ENCODE peak calls at places on chromosomes 12 and 14, in nine cellular contexts. B, W, Z, G, Q, D, X, A and U are unnamed samples.
A peak's percentile ranks its signal among the peaks of the same experiment; 100 is the strongest.

GRCh38 chr12:80195143-80195726 is 95.9 kb downstream of the OTOGL start:
- DNase-seq in B (no peak), G (no peak), W (no peak), A (peak; percentile 87), D (peak; percentile 36), Z (peak; percentile 60), X (no peak), Q (peak; percentile 46), U (no peak)

GRCh38 chr12:101455685-101456084 is 19.5 kb upstream of the SPIC start:
- DNase-seq in Z (no peak), D (no peak), B (no peak), Q (no peak), W (no peak), A (no peak), G (peak; percentile 58), X (no peak), U (peak; percentile 34)

GRCh38 chr12:128643106-128643651 is 180.6 kb downstream of the SLC15A4 start:
- DNase-seq in A (no peak), D (no peak), X (no peak), G (peak; percentile 1), B (no peak), W (no peak), Q (no peak), Z (no peak), U (peak; percentile 19)

GRCh38 chr12:90366286-90366685 is 588.7 kb downstream of the CCER1 start:
- DNase-seq in B (no peak), A (no peak), W (no peak), D (no peak), Q (no peak), Z (peak; percentile 64), G (no peak), X (no peak), U (no peak)

GRCh38 chr14:22155582-22155981 is 433.4 kb downstream of the DAD1 start:
- DNase-seq in A (no peak), G (no peak), Z (no peak), W (no peak), X (no peak), B (no peak), D (no peak), Q (no peak), U (no peak)

GRCh38 chr14:25800841-25801240 is 750.9 kb upstream of the STXBP6 start:
- DNase-seq in Q (no peak), B (no peak), D (no peak), Z (no peak), X (no peak), A (no peak), W (no peak), G (no peak), U (no peak)

GRCh38 chr14:70097576-70098256 is 91.0 kb downstream of the SLC8A3 start:
- DNase-seq in A (peak; percentile 59), G (no peak), X (no peak), B (no peak), Q (no peak), D (no peak), W (no peak), Z (no peak), U (no peak)

GRCh38 chr14:95514131-95515079 is 2.0 kb downstream of the SYNE3 start:
- DNase-seq in W (no peak), Q (no peak), D (no peak), A (peak; percentile 96), B (no peak), X (no peak), G (no peak), Z (no peak), U (no peak)

GRCh38 chr14:105087963-105088811 is 23.0 kb upstream of the GPR132 start:
- DNase-seq in A (peak; percentile 76), W (peak; percentile 66), X (peak; percentile 78), G (no peak), Z (peak; percentile 69), B (no peak), D (no peak), Q (peak; percentile 75), U (no peak)

GRCh38 chr14:38524636-38525403 is 268.9 kb upstream of the CLEC14A start:
- DNase-seq in Q (no peak), A (no peak), W (no peak), D (no peak), B (no peak), G (no peak), X (no peak), Z (no peak), U (no peak)

GRCh38 chr12:108560321-108560721 is 652 bp downstream of the SART3 start:
- DNase-seq in D (no peak), Z (no peak), W (no peak), B (no peak), G (no peak), A (no peak), Q (peak; percentile 10), X (no peak), U (peak; percentile 29)

GRCh38 chr12:106452309-106452708 is 94.8 kb downstream of the POLR3B start:
- DNase-seq in A (peak; percentile 86), Q (no peak), D (no peak), G (no peak), Z (no peak), W (no peak), B (no peak), X (no peak), U (no peak)

GRCh38 chr14:81981311-81981675 is 447.6 kb upstream of the SEL1L start:
- DNase-seq in A (no peak), Q (no peak), Z (no peak), B (no peak), W (no peak), X (no peak), D (no peak), G (no peak), U (no peak)

GRCh38 chr12:95994476-95994875 is 1.7 kb downstream of the HAL start:
- DNase-seq in A (no peak), G (no peak), B (no peak), W (no peak), Q (no peak), D (no peak), X (no peak), Z (no peak), U (no peak)

GRCh38 chr12:43728117-43728516 is 30.5 kb downstream of the PUS7L start:
- DNase-seq in Z (no peak), A (peak; percentile 13), Q (no peak), X (no peak), W (no peak), G (no peak), D (no peak), B (no peak), U (no peak)

GRCh38 chr14:66365388-66365787 is 120.8 kb upstream of the CCDC196 start:
- DNase-seq in Q (no peak), G (no peak), A (no peak), W (no peak), Z (no peak), X (no peak), D (no peak), B (no peak), U (no peak)

GRCh38 chr12:41983896-41984295 is 160.8 kb downstream of the GXYLT1 start:
- DNase-seq in A (peak; percentile 96), X (no peak), W (no peak), Z (no peak), D (no peak), B (no peak), Q (no peak), G (no peak), U (no peak)

GRCh38 chr12:109166371-109166770 is 50.0 kb downstream of the ACACB start:
- DNase-seq in G (no peak), D (no peak), B (no peak), Q (no peak), W (no peak), A (no peak), Z (no peak), X (no peak), U (no peak)

GRCh38 chr12:94704452-94704871 is 54.1 kb upstream of the TMCC3 start:
- DNase-seq in B (no peak), W (peak; percentile 37), G (no peak), Z (peak; percentile 31), A (no peak), Q (no peak), X (no peak), D (no peak), U (no peak)

GRCh38 chr14:22524784-22525161 is 64.3 kb downstream of the DAD1 start:
- DNase-seq in Q (no peak), G (no peak), A (no peak), Z (no peak), D (no peak), B (no peak), W (no peak), X (no peak), U (no peak)

GRCh38 chr12:123363743-123364531 is 710 bp downstream of the SBNO1 start:
- DNase-seq in B (no peak), D (no peak), X (peak; percentile 43), Z (peak; percentile 15), G (peak; percentile 38), A (peak; percentile 73), Q (no peak), W (no peak), U (peak; percentile 66)

GRCh38 chr12:54475542-54475941 is 2.1 kb upstream of the GTSF1 start:
- DNase-seq in G (peak; percentile 35), X (no peak), W (no peak), D (no peak), Z (peak; percentile 81), B (no peak), A (no peak), Q (no peak), U (peak; percentile 72)

GRCh38 chr12:108800591-108800990 is 56.8 kb downstream of the SSH1 start:
- DNase-seq in D (no peak), X (no peak), W (no peak), Z (no peak), G (no peak), Q (no peak), B (no peak), A (no peak), U (no peak)

GRCh38 chr12:113097716-113098427 is 37.7 kb downstream of the RASAL1 start:
- DNase-seq in B (no peak), X (peak; percentile 51), D (no peak), Z (no peak), G (no peak), Q (no peak), A (peak; percentile 88), W (no peak), U (no peak)

GRCh38 chr12:19183121-19183838 is 53.7 kb downstream of the PLEKHA5 start:
- DNase-seq in Z (peak; percentile 8), B (no peak), G (no peak), D (no peak), X (no peak), A (peak; percentile 6), Q (no peak), W (no peak), U (no peak)

GRCh38 chr14:24297190-24297964 is 2.2 kb downstream of the DHRS1 start:
- DNase-seq in D (no peak), A (peak; percentile 76), Q (peak; percentile 19), X (no peak), B (no peak), W (no peak), Z (no peak), G (peak; percentile 48), U (peak; percentile 23)

GRCh38 chr14:50559990-50560928 is at the start of gene ATL1:
- DNase-seq in W (peak; percentile 70), G (peak; percentile 53), D (peak; percentile 29), Q (no peak), A (peak; percentile 92), X (peak; percentile 80), Z (peak; percentile 75), B (peak; percentile 67), U (peak; percentile 18)

GRCh38 chr12:96211989-96212388 is 17.8 kb downstream of the ELK3 start:
- DNase-seq in B (no peak), Z (no peak), Q (no peak), A (peak; percentile 27), G (peak; percentile 67), X (no peak), D (no peak), W (peak; percentile 18), U (peak; percentile 32)